ENCODE peak calls at places on chromosomes 16 and 17, in four cellular contexts. S, Z, U and Y are unnamed samples.

GRCh38 chr17:80783971-80784370 is 207.7 kb upstream of the CHMP6 start:
- DNase-seq in Z (no peak), U (no peak), S (no peak), Y (no peak)

GRCh38 chr17:74181341-74181740 is 22.1 kb upstream of the RPL38 start:
- DNase-seq in S (peak; percentile 4), Z (no peak), U (no peak), Y (no peak)

GRCh38 chr16:17159616-17160015 is 311.1 kb downstream of the XYLT1 start:
- DNase-seq in S (no peak), Z (no peak), U (no peak), Y (no peak)

GRCh38 chr17:63820963-63821561 is 6.2 kb upstream of the PSMC5 start:
- DNase-seq in S (no peak), Z (no peak), U (no peak), Y (no peak)

GRCh38 chr17:59845595-59846390 is 47.0 kb downstream of the TUBD1 start:
- DNase-seq in Z (peak; percentile 49), U (peak; percentile 96), S (no peak), Y (peak; percentile 63)

GRCh38 chr16:67736858-67737257 is 17.7 kb upstream of the GFOD2 start:
- DNase-seq in Z (no peak), S (no peak), U (peak; percentile 8), Y (no peak)

GRCh38 chr17:47208744-47209488 is at the start of gene MYL4:
- DNase-seq in S (no peak), Z (no peak), U (no peak), Y (no peak)

GRCh38 chr16:12213180-12213579 is 236.6 kb downstream of the SNX29 start:
- DNase-seq in Z (no peak), S (no peak), U (no peak), Y (no peak)

GRCh38 chr17:67891481-67892119 is 66.3 kb downstream of the BPTF start:
- DNase-seq in S (no peak), Z (peak; percentile 19), U (peak; percentile 5), Y (no peak)

GRCh38 chr17:8707232-8707590 is 37.4 kb downstream of the CCDC42 start:
- DNase-seq in U (no peak), S (no peak), Z (peak; percentile 3), Y (no peak)

GRCh38 chr17:42459256-42459982 is 741 bp downstream of the ATP6V0A1 start:
- DNase-seq in Z (no peak), S (no peak), U (peak; percentile 63), Y (peak; percentile 64)

GRCh38 chr16:11016993-11017392 is 72.6 kb downstream of the CLEC16A start:
- DNase-seq in S (no peak), U (peak; percentile 93), Z (no peak), Y (peak; percentile 66)

GRCh38 chr16:67847064-67847861 is at the start of gene CENPT:
- DNase-seq in U (peak; percentile 78), Z (no peak), S (peak; percentile 86), Y (peak; percentile 69)

GRCh38 chr17:44968225-44969143 is at the start of gene C1QL1:
- DNase-seq in Z (peak; percentile 60), U (peak; percentile 87), S (peak; percentile 100), Y (peak; percentile 89)
- TF ChIP-seq CTCF in Z (peak; percentile 8), U (no peak), S (no peak), Y (no peak)

DNA sequence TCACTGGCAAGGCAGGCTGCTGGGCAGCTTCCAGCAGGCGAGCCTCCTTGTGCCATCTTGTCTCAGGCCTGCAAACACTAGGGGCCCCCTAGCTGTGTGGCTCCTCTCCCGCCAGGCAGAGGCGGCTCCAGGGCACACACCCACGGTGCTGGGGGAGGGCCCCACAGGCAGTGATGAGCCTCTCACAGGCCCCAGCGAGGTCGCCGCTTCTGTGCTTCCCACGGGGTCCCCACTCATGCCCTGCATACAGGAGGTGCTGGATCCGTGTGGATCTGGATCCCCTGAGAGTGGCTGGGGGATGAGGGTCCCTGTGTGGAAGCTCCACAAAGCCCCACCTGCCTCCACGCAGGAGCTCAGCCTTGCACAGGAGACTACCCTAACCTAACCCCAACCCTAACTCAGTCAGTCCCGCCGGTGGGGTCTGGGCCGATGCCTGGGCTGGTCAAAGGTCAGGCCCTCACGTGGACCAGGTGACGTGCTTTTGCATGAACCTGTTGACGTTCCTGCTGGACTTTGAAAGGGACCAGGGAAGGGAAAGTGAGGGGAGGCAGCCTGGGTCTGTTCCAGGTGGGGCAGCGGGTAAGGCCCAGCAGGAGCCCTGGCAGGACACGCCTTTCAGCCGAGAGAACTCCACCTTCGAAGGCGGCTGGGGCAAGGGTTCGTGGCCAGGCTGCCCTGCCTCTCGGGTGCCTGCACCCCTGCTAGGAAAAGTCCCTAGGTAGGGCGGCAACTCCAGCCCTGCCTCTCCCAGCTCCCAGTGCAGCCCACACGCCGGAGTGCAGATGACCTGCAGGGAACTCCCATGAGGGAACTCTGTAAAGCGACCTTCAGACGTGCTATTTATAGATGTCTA is 5.2 kb downstream of the SECTM1 start:
- DNase-seq in U (no peak), S (no peak), Z (no peak), Y (no peak)
- TF ChIP-seq CTCF in U (no peak), S (no peak), Z (no peak), Y (no peak)

GRCh38 chr17:14325618-14326167 is 24.8 kb downstream of the HS3ST3B1 start:
- DNase-seq in U (no peak), S (no peak), Z (no peak), Y (no peak)
- TF ChIP-seq CTCF in U (no peak), S (no peak), Z (no peak), Y (no peak)

DNA sequence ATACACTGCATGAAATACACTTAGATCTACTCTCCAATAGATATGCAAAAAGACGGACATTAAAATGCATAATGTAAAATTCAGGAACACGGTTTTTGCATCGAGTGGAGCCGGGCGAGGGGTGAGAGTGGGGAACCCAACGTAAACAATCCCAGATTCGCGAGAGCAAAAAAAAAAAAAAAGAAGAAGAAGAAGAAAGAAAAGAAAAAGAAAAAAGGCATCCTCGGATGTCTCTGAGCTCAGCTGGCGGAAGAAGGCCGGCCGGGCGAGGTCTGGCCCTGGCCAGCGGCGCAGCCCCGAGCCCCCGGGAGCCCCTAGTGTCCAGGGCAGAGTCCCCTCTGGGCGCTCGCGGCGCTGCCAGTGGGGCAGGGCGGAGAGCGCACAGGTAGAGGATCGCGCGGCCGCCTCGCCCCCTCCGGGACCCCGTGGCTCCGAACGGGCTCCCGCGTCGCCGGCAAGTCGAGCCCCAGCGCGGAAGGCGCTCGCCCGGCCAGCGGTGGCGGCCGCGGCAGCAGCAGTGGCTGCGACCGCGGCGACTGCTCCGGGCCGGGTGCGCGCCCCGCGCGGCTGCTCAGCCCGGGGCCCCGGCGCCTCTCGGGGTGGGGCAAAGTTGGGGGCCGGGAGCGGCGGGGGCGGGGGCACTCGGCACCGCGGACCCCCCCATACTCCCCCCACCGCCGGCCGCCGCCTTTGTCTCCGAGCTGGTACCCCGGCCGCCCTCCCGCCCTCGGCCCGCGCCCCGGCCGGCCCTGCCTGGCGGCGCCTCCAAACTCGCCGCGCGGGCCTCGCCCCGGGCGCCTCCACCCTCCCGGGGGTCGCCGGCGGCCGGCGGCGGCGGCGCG is 9.7 kb upstream of the ZFHX3 start:
- DNase-seq in Z (no peak), S (peak; percentile 71), U (peak; percentile 18), Y (no peak)
- TF ChIP-seq CTCF in Z (no peak), S (peak; percentile 22), U (no peak), Y (no peak)

DNA sequence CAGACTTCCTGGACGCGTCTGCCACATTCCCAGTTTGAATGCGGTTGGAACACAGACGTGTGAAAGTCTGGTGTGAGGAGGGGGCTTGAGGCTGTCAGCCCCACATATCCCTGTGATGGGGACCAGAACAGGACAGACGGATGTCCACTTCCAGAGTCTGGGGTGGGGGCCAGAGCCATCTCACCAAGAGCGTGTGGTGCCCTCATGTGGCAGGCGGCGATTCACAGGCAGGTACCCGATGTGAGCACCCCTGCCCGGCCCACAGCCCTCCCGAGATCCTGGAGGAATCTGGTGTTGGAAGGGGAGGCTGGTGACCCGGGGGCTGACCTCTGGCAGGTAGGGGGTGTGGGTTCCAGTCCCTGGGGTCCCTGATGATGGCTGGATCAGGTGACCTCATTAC is 51.5 kb downstream of the ENGASE start:
- DNase-seq in S (no peak), Z (no peak), U (no peak), Y (no peak)
- TF ChIP-seq CTCF in S (no peak), Z (no peak), U (no peak), Y (no peak)

DNA sequence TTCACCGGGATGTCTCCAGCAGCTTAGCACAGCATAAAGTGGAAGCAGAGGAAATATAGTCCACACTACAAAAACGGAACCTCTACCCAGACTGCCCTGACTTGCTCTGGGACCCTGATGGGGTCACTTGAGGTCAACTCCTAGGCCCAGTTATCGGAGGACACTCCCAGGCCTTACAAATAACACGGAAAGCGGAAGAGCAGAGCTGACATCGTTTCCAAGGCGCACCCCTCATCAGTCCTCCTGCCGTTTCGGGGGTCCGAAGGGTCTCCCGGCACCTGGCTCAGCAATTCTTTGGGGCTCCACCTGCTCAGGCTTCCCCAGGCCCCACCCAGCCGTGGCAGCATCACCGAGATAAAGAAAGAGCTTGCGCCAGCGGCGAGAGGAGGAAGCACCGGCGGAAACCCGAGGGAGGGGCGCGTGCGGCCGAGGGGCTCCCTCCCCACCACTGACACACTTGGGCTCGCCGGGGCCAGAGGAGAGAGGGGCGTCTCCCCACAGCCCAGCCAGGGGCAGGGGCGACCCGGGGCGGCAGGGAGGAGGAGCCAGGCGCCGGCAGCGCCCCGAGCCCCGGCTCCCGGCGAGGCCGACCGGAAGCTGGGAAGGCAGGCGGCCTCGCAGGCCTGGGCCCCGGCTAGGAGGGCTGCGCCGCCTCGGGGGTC is 727 bp downstream of the CORO7 start:
- DNase-seq in S (peak; percentile 53), U (no peak), Z (no peak), Y (peak; percentile 75)
- TF ChIP-seq CTCF in S (peak; percentile 10), U (no peak), Z (no peak), Y (no peak)

GRCh38 chr16:85608887-85609286 is 4.2 kb upstream of the GSE1 start:
- DNase-seq in Z (no peak), S (no peak), U (no peak), Y (no peak)

GRCh38 chr16:85607331-85607765 is 5.8 kb upstream of the GSE1 start:
- DNase-seq in S (no peak), U (no peak), Z (no peak), Y (peak; percentile 31)

GRCh38 chr16:85608515-85608885 is 4.6 kb upstream of the GSE1 start:
- DNase-seq in Z (no peak), S (no peak), U (no peak), Y (no peak)

GRCh38 chr16:85606920-85607319 is 6.2 kb upstream of the GSE1 start:
- DNase-seq in U (no peak), S (no peak), Z (no peak), Y (no peak)

DNA sequence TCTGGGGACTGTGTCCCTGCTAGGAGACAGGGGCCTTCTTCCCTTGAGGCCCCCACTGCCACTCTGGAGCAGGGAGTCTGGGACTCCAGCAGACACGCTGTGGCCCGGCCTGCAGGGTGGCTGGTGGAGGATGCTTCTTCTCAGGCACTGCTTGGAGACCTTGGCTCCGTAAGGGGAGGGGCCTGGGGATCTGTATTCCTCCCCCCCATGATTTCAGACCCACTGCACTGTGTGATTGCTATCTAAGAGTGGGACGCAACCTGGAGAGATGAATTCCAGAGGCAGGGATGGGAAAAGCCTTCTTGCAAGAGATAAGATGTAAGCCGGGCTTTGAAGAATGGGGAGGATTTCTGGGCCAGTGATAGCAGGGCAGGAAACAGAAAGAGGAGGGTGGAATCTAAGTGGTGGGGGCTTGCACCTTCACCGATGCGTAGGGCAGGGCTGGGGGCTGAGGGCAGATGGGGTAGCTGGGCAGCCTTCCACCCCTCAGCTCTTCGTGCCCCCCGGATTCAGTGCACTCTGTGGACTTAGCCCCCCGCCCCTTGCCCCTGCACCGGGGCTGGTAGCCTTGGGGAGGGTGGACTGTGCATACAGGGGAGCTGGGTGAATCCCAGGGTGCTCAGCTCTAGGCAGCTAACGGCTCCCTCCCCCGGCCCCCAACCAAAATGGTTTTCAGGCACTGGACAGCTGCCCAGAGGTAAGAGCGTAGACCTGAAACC is 5.2 kb upstream of the GSE1 start:
- DNase-seq in Z (no peak), S (no peak), U (no peak), Y (no peak)
- TF ChIP-seq CTCF in Z (no peak), S (no peak), U (no peak), Y (no peak)